ENCODE peak calls at places on chromosomes 6 and 20, in eight cellular contexts. Z is NCI-H460, O is AG10803, N is GM04503, F is T-helper 9 cell, B is WERI-Rb-1, R is astrocyte of the spinal cord, S is stomach. M is an unnamed sample.

GRCh38 chr20:40868568-40869223 is 159.9 kb upstream of the TOP1 start:
- DNase-seq in Z (no peak), O (peak), N (peak), F (no peak), B (no peak), R (peak), S (no peak), M (no peak)

GRCh38 chr20:45938727-45939438 is 4.4 kb downstream of the PCIF1 start:
- DNase-seq in Z (no peak), O (no peak), N (no peak), F (no peak), B (no peak), R (no peak), S (no peak), M (no peak)

GRCh38 chr6:168504366-168504765 is 63.4 kb downstream of the SMOC2 start:
- DNase-seq in Z (no peak), O (no peak), N (no peak), F (no peak), B (no peak), R (no peak), S (no peak), M (no peak)

GRCh38 chr20:35561268-35561667 is 19.4 kb downstream of the ERGIC3 start:
- DNase-seq in Z (peak), O (peak), N (no peak), F (no peak), B (peak), R (peak), S (no peak), M (no peak)

GRCh38 chr20:5642155-5642981 is 107.8 kb upstream of the SHLD1 start:
- DNase-seq in Z (no peak), O (peak), N (peak), F (no peak), B (no peak), R (peak), S (no peak), M (no peak)

GRCh38 chr6:15352884-15353283 is 107.0 kb downstream of the JARID2 start:
- DNase-seq in Z (no peak), O (no peak), N (no peak), F (no peak), B (no peak), R (no peak), S (no peak), M (no peak)

GRCh38 chr6:40336986-40337780 is 250.0 kb downstream of the LRFN2 start:
- DNase-seq in Z (no peak), O (no peak), N (no peak), F (no peak), B (peak), R (no peak), S (no peak), M (no peak)

GRCh38 chr6:69933239-69933638 is 66.9 kb downstream of the COL19A1 start:
- DNase-seq in Z (no peak), O (no peak), N (no peak), F (no peak), B (no peak), R (no peak), S (no peak), M (no peak)

GRCh38 chr6:157092736-157093135 is 230.6 kb downstream of the TMEM242 start:
- DNase-seq in Z (no peak), O (no peak), N (no peak), F (no peak), B (no peak), R (no peak), S (no peak), M (no peak)

GRCh38 chr6:35731736-35732532 is 4.9 kb upstream of the ARMC12 start:
- DNase-seq in Z (peak), O (peak), N (no peak), F (peak), B (peak), R (peak), S (peak), M (peak)

GRCh38 chr6:26200918-26201721 is 113.9 kb downstream of the HFE start:
- DNase-seq in Z (no peak), O (no peak), N (no peak), F (no peak), B (no peak), R (no peak), S (no peak), M (no peak)

GRCh38 chr20:31845300-31845863 is at the start of gene FOXS1:
- DNase-seq in Z (no peak), O (no peak), N (no peak), F (no peak), B (no peak), R (peak), S (no peak), M (no peak)

GRCh38 chr20:49207071-49207470 is 12.1 kb upstream of the DDX27 start:
- DNase-seq in Z (no peak), O (no peak), N (no peak), F (no peak), B (no peak), R (no peak), S (no peak), M (no peak)

GRCh38 chr6:29720863-29721262 is 2.4 kb upstream of the HLA-F start:
- DNase-seq in Z (no peak), O (no peak), N (no peak), F (no peak), B (peak), R (no peak), S (no peak), M (no peak)

GRCh38 chr6:16982827-16983226 is 119.0 kb upstream of the STMND1 start:
- DNase-seq in Z (no peak), O (peak), N (peak), F (no peak), B (no peak), R (peak), S (no peak), M (no peak)

GRCh38 chr20:5181955-5182354 is 55.1 kb downstream of the CDS2 start:
- DNase-seq in Z (no peak), O (peak), N (peak), F (no peak), B (no peak), R (peak), S (no peak), M (no peak)

M was measured in activated gamma-delta T cell treated with anti-CD3 and anti-CD28 coated beads, Interleukin-2, amount 50 U/mL, for 16 hours.